ENCODE peak calls at places on chromosomes 7 and 10, in eight cellular contexts. One of them, this sample, is unnamed.

GRCh38 chr10:12513003-12513365 is 163.6 kb downstream of the CAMK1D start:
- DNase-seq in activated CD4-positive, CD25-positive, alpha-beta regulatory T cell treated with anti-CD3 and anti-CD28 coated beads, Interleukin-2, amount 50 U/mL, for 72 hours: no peak
- DNase-seq in OCI-M1: no peak
- DNase-seq in GM04504: no peak
- DNase-seq in OCI-LY7: no peak
- DNase-seq in brain microvascular endothelial cell: no peak
- DNase-seq in SHP77 treated with DMSO at 0.1 percent for 48 hours: peak; percentile 100
- DNase-seq in NCI-H1694 treated with DMSO at 0.1 percent for 48 hours: no peak
- DNase-seq in this sample: no peak

GRCh38 chr7:120550494-120551048 is 277.6 kb downstream of the KCND2 start:
- DNase-seq in brain microvascular endothelial cell: peak; percentile 46
- DNase-seq in OCI-LY7: no peak
- DNase-seq in NCI-H1694 treated with DMSO at 0.1 percent for 48 hours: peak; percentile 49
- DNase-seq in SHP77 treated with DMSO at 0.1 percent for 48 hours: no peak
- DNase-seq in activated CD4-positive, CD25-positive, alpha-beta regulatory T cell treated with anti-CD3 and anti-CD28 coated beads, Interleukin-2, amount 50 U/mL, for 72 hours: no peak
- DNase-seq in GM04504: peak; percentile 1
- DNase-seq in OCI-M1: peak; percentile 1
- DNase-seq in this sample: peak; percentile 51

GRCh38 chr10:100744136-100744979 is 1.0 kb upstream of the PAX2 start:
- DNase-seq in NCI-H1694 treated with DMSO at 0.1 percent for 48 hours: peak; percentile 39
- DNase-seq in OCI-M1: no peak
- DNase-seq in brain microvascular endothelial cell: no peak
- DNase-seq in GM04504: no peak
- DNase-seq in OCI-LY7: no peak
- DNase-seq in activated CD4-positive, CD25-positive, alpha-beta regulatory T cell treated with anti-CD3 and anti-CD28 coated beads, Interleukin-2, amount 50 U/mL, for 72 hours: no peak
- DNase-seq in SHP77 treated with DMSO at 0.1 percent for 48 hours: no peak
- DNase-seq in this sample: peak; percentile 33

GRCh38 chr10:32237644-32238345 is 109.2 kb downstream of the EPC1 start:
- DNase-seq in OCI-LY7: no peak
- DNase-seq in SHP77 treated with DMSO at 0.1 percent for 48 hours: no peak
- DNase-seq in GM04504: peak; percentile 48
- DNase-seq in OCI-M1: no peak
- DNase-seq in brain microvascular endothelial cell: peak; percentile 30
- DNase-seq in activated CD4-positive, CD25-positive, alpha-beta regulatory T cell treated with anti-CD3 and anti-CD28 coated beads, Interleukin-2, amount 50 U/mL, for 72 hours: no peak
- DNase-seq in NCI-H1694 treated with DMSO at 0.1 percent for 48 hours: no peak
- DNase-seq in this sample: no peak

GRCh38 chr10:61832866-61833481 is 68.5 kb upstream of the ARID5B start:
- DNase-seq in OCI-LY7: no peak
- DNase-seq in SHP77 treated with DMSO at 0.1 percent for 48 hours: no peak
- DNase-seq in activated CD4-positive, CD25-positive, alpha-beta regulatory T cell treated with anti-CD3 and anti-CD28 coated beads, Interleukin-2, amount 50 U/mL, for 72 hours: no peak
- DNase-seq in GM04504: no peak
- DNase-seq in OCI-M1: peak; percentile 71
- DNase-seq in brain microvascular endothelial cell: peak; percentile 34
- DNase-seq in NCI-H1694 treated with DMSO at 0.1 percent for 48 hours: no peak
- DNase-seq in this sample: no peak

GRCh38 chr7:44976040-44976745 is 2.6 kb downstream of the MYO1G start:
- DNase-seq in NCI-H1694 treated with DMSO at 0.1 percent for 48 hours: no peak
- DNase-seq in SHP77 treated with DMSO at 0.1 percent for 48 hours: no peak
- DNase-seq in GM04504: no peak
- DNase-seq in OCI-LY7: no peak
- DNase-seq in brain microvascular endothelial cell: no peak
- DNase-seq in OCI-M1: no peak
- DNase-seq in activated CD4-positive, CD25-positive, alpha-beta regulatory T cell treated with anti-CD3 and anti-CD28 coated beads, Interleukin-2, amount 50 U/mL, for 72 hours: no peak
- DNase-seq in this sample: peak; percentile 89

GRCh38 chr7:80481196-80481884 is 30.5 kb downstream of the GNAT3 start:
- DNase-seq in brain microvascular endothelial cell: peak; percentile 46
- DNase-seq in activated CD4-positive, CD25-positive, alpha-beta regulatory T cell treated with anti-CD3 and anti-CD28 coated beads, Interleukin-2, amount 50 U/mL, for 72 hours: no peak
- DNase-seq in NCI-H1694 treated with DMSO at 0.1 percent for 48 hours: no peak
- DNase-seq in SHP77 treated with DMSO at 0.1 percent for 48 hours: no peak
- DNase-seq in GM04504: no peak
- DNase-seq in OCI-M1: no peak
- DNase-seq in OCI-LY7: no peak
- DNase-seq in this sample: no peak

GRCh38 chr7:143384741-143385631 is 3.8 kb downstream of the ZYX start:
- DNase-seq in brain microvascular endothelial cell: no peak
- DNase-seq in NCI-H1694 treated with DMSO at 0.1 percent for 48 hours: no peak
- DNase-seq in OCI-LY7: no peak
- DNase-seq in OCI-M1: no peak
- DNase-seq in GM04504: no peak
- DNase-seq in SHP77 treated with DMSO at 0.1 percent for 48 hours: no peak
- DNase-seq in activated CD4-positive, CD25-positive, alpha-beta regulatory T cell treated with anti-CD3 and anti-CD28 coated beads, Interleukin-2, amount 50 U/mL, for 72 hours: no peak
- DNase-seq in this sample: no peak

GRCh38 chr10:6530211-6530840 is 49.8 kb downstream of the PRKCQ start:
- DNase-seq in OCI-LY7: no peak
- DNase-seq in SHP77 treated with DMSO at 0.1 percent for 48 hours: no peak
- DNase-seq in brain microvascular endothelial cell: no peak
- DNase-seq in OCI-M1: no peak
- DNase-seq in NCI-H1694 treated with DMSO at 0.1 percent for 48 hours: no peak
- DNase-seq in activated CD4-positive, CD25-positive, alpha-beta regulatory T cell treated with anti-CD3 and anti-CD28 coated beads, Interleukin-2, amount 50 U/mL, for 72 hours: peak; percentile 71
- DNase-seq in GM04504: no peak
- DNase-seq in this sample: no peak

GRCh38 chr7:13852281-13852968 is 137.0 kb downstream of the ETV1 start:
- DNase-seq in OCI-LY7: no peak
- DNase-seq in activated CD4-positive, CD25-positive, alpha-beta regulatory T cell treated with anti-CD3 and anti-CD28 coated beads, Interleukin-2, amount 50 U/mL, for 72 hours: no peak
- DNase-seq in brain microvascular endothelial cell: no peak
- DNase-seq in NCI-H1694 treated with DMSO at 0.1 percent for 48 hours: no peak
- DNase-seq in SHP77 treated with DMSO at 0.1 percent for 48 hours: no peak
- DNase-seq in GM04504: no peak
- DNase-seq in OCI-M1: no peak
- DNase-seq in this sample: peak; percentile 57

GRCh38 chr10:112875474-112876267 is 74.4 kb upstream of the TCF7L2 start:
- DNase-seq in OCI-LY7: no peak
- DNase-seq in NCI-H1694 treated with DMSO at 0.1 percent for 48 hours: no peak
- DNase-seq in SHP77 treated with DMSO at 0.1 percent for 48 hours: no peak
- DNase-seq in brain microvascular endothelial cell: peak; percentile 86
- DNase-seq in GM04504: peak; percentile 26
- DNase-seq in activated CD4-positive, CD25-positive, alpha-beta regulatory T cell treated with anti-CD3 and anti-CD28 coated beads, Interleukin-2, amount 50 U/mL, for 72 hours: no peak
- DNase-seq in OCI-M1: no peak
- DNase-seq in this sample: no peak

GRCh38 chr10:126117196-126117595 is 220.8 kb downstream of the FANK1 start:
- DNase-seq in GM04504: no peak
- DNase-seq in OCI-M1: peak; percentile 15
- DNase-seq in SHP77 treated with DMSO at 0.1 percent for 48 hours: no peak
- DNase-seq in activated CD4-positive, CD25-positive, alpha-beta regulatory T cell treated with anti-CD3 and anti-CD28 coated beads, Interleukin-2, amount 50 U/mL, for 72 hours: no peak
- DNase-seq in NCI-H1694 treated with DMSO at 0.1 percent for 48 hours: no peak
- DNase-seq in OCI-LY7: no peak
- DNase-seq in brain microvascular endothelial cell: no peak
- DNase-seq in this sample: no peak

GRCh38 chr7:2621948-2622640 is 9.7 kb upstream of the TTYH3 start:
- DNase-seq in NCI-H1694 treated with DMSO at 0.1 percent for 48 hours: no peak
- DNase-seq in OCI-M1: no peak
- DNase-seq in SHP77 treated with DMSO at 0.1 percent for 48 hours: no peak
- DNase-seq in brain microvascular endothelial cell: no peak
- DNase-seq in OCI-LY7: no peak
- DNase-seq in GM04504: no peak
- DNase-seq in activated CD4-positive, CD25-positive, alpha-beta regulatory T cell treated with anti-CD3 and anti-CD28 coated beads, Interleukin-2, amount 50 U/mL, for 72 hours: no peak
- DNase-seq in this sample: no peak

GRCh38 chr7:158028971-158029370 is 558.7 kb downstream of the PTPRN2 start:
- DNase-seq in brain microvascular endothelial cell: no peak
- DNase-seq in OCI-LY7: no peak
- DNase-seq in SHP77 treated with DMSO at 0.1 percent for 48 hours: no peak
- DNase-seq in OCI-M1: no peak
- DNase-seq in GM04504: no peak
- DNase-seq in activated CD4-positive, CD25-positive, alpha-beta regulatory T cell treated with anti-CD3 and anti-CD28 coated beads, Interleukin-2, amount 50 U/mL, for 72 hours: no peak
- DNase-seq in NCI-H1694 treated with DMSO at 0.1 percent for 48 hours: no peak
- DNase-seq in this sample: no peak

GRCh38 chr7:132784406-132784805 is 208.1 kb upstream of the PLXNA4 start:
- DNase-seq in OCI-LY7: no peak
- DNase-seq in GM04504: no peak
- DNase-seq in SHP77 treated with DMSO at 0.1 percent for 48 hours: no peak
- DNase-seq in activated CD4-positive, CD25-positive, alpha-beta regulatory T cell treated with anti-CD3 and anti-CD28 coated beads, Interleukin-2, amount 50 U/mL, for 72 hours: no peak
- DNase-seq in brain microvascular endothelial cell: no peak
- DNase-seq in NCI-H1694 treated with DMSO at 0.1 percent for 48 hours: no peak
- DNase-seq in OCI-M1: no peak
- DNase-seq in this sample: no peak

GRCh38 chr7:40219917-40220316 is 85.1 kb downstream of the SUGCT start:
- DNase-seq in OCI-M1: no peak
- DNase-seq in GM04504: peak; percentile 35
- DNase-seq in OCI-LY7: no peak
- DNase-seq in activated CD4-positive, CD25-positive, alpha-beta regulatory T cell treated with anti-CD3 and anti-CD28 coated beads, Interleukin-2, amount 50 U/mL, for 72 hours: no peak
- DNase-seq in brain microvascular endothelial cell: peak; percentile 57
- DNase-seq in NCI-H1694 treated with DMSO at 0.1 percent for 48 hours: no peak
- DNase-seq in SHP77 treated with DMSO at 0.1 percent for 48 hours: no peak
- DNase-seq in this sample: no peak

GRCh38 chr10:124683816-124684215 is 60.4 kb downstream of the FAM53B start:
- DNase-seq in SHP77 treated with DMSO at 0.1 percent for 48 hours: no peak
- DNase-seq in GM04504: no peak
- DNase-seq in activated CD4-positive, CD25-positive, alpha-beta regulatory T cell treated with anti-CD3 and anti-CD28 coated beads, Interleukin-2, amount 50 U/mL, for 72 hours: no peak
- DNase-seq in OCI-LY7: peak; percentile 36
- DNase-seq in NCI-H1694 treated with DMSO at 0.1 percent for 48 hours: no peak
- DNase-seq in OCI-M1: peak; percentile 23
- DNase-seq in brain microvascular endothelial cell: no peak
- DNase-seq in this sample: no peak

GRCh38 chr7:155806096-155806871 is 6.0 kb downstream of the SHH start:
- DNase-seq in activated CD4-positive, CD25-positive, alpha-beta regulatory T cell treated with anti-CD3 and anti-CD28 coated beads, Interleukin-2, amount 50 U/mL, for 72 hours: no peak
- DNase-seq in OCI-LY7: no peak
- DNase-seq in GM04504: no peak
- DNase-seq in NCI-H1694 treated with DMSO at 0.1 percent for 48 hours: no peak
- DNase-seq in brain microvascular endothelial cell: no peak
- DNase-seq in OCI-M1: no peak
- DNase-seq in SHP77 treated with DMSO at 0.1 percent for 48 hours: no peak
- DNase-seq in this sample: no peak